ENCODE peak calls at places on chromosome 6, in eight cellular contexts. U is CD8-positive, alpha-beta T cell; V is right lobe of liver; F is body of pancreas; I is iPS DF 6.9; N is colonic mucosa; Z is HCT116; K is ovary. C is an unnamed sample. For H3K9me3 and H3K4me1, the result is how much of the 10 kb centered on the place peaks cover.

GRCh38 chr6:153208706-153209105 is 77.6 kb upstream of the RGS17 start:
- DNase-seq in N (no peak), V (no peak), Z (no peak), I (no peak), K (no peak), F (no peak), U (no peak), C (no peak)

GRCh38 chr6:157464653-157465535 is 83.9 kb downstream of the ZDHHC14 start:
- DNase-seq in K (no peak), Z (no peak), U (no peak), F (no peak), N (no peak), I (no peak), V (no peak), C (no peak)

GRCh38 chr6:163398104-163398503 is 16.4 kb upstream of the QKI start:
- DNase-seq in Z (no peak), K (no peak), F (no peak), U (no peak), V (no peak), N (no peak), I (no peak), C (no peak)

GRCh38 chr6:26501482-26501986 is 1.4 kb downstream of the BTN1A1 start:
- DNase-seq in F (peak), N (no peak), K (no peak), V (peak), U (peak), I (no peak), Z (no peak), C (no peak)

GRCh38 chr6:5782783-5783567 is 223.8 kb downstream of the NRN1 start:
- DNase-seq in N (peak), Z (no peak), K (no peak), I (no peak), F (peak), U (no peak), V (no peak), C (no peak)

GRCh38 chr6:133240511-133241087 is 558 bp upstream of the EYA4 start:
- DNase-seq in F (no peak), V (no peak), N (no peak), U (no peak), K (no peak), I (no peak), Z (no peak), C (no peak)

GRCh38 chr6:16102208-16102607 is 26.7 kb upstream of the MYLIP start:
- DNase-seq in U (no peak), V (no peak), Z (no peak), F (peak), I (no peak), N (no peak), K (no peak), C (no peak)

GRCh38 chr6:122696853-122697252 is 82.7 kb upstream of the FABP7 start:
- DNase-seq in V (no peak), U (no peak), K (no peak), Z (peak), F (no peak), N (no peak), I (no peak), C (no peak)

GRCh38 chr6:103183831-103184411 is 1675.8 kb downstream of the HACE1 start:
- DNase-seq in V (no peak), K (no peak), N (no peak), Z (no peak), U (no peak), I (no peak), F (no peak), C (no peak)

GRCh38 chr6:1767481-1768246 is 157.9 kb downstream of the FOXC1 start:
- DNase-seq in Z (no peak), N (no peak), I (no peak), U (no peak), V (no peak), F (no peak), K (no peak), C (no peak)

GRCh38 chr6:37303891-37304503 is 46.1 kb upstream of the TMEM217 start:
- DNase-seq in I (no peak), U (no peak), K (no peak), Z (peak), V (no peak), N (no peak), F (no peak), C (no peak)

GRCh38 chr6:42942444-42942843 is 13.2 kb downstream of the CNPY3 start:
- DNase-seq in F (no peak), K (no peak), I (no peak), N (no peak), Z (no peak), V (no peak), U (no peak), C (no peak)

GRCh38 chr6:155316419-155316818 is 2.1 kb upstream of the TFB1M start:
- DNase-seq in K (no peak), Z (no peak), V (no peak), U (no peak), N (no peak), I (no peak), F (no peak), C (no peak)

GRCh38 chr6:155317186-155317585 is 2.9 kb upstream of the TFB1M start:
- DNase-seq in U (no peak), V (no peak), K (no peak), I (no peak), Z (no peak), N (no peak), F (no peak), C (no peak)

GRCh38 chr6:155314773-155315515 is 660 bp upstream of the TFB1M start:
- DNase-seq in N (no peak), K (peak), U (no peak), Z (peak), I (no peak), F (peak), V (peak), C (no peak)

GRCh38 chr6:155314092-155314772 is at the start of gene TFB1M:
- DNase-seq in N (peak), V (peak), K (peak), I (peak), Z (peak), F (peak), U (peak), C (peak)

DNA sequence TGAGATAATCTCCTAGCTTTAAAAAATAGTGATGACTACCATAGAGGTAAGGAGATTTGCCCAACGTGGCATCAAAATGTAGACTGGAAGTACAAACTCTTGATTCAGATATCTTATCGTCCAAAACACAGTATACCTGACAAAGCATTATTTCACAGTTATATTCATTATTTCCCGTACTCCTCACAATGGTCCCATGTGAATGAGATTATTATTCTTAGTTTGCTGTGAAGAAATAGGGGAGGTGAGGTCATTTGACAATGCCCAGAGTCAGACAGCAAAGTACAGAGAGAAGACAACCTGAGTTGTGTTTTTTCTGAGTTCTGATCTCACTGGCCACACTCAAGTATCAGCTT is 1.2 kb upstream of the TFB1M start:
- DNase-seq in N (no peak), F (no peak), V (no peak), K (no peak), U (no peak), I (no peak), Z (no peak), C (no peak)
- H3K4me3 ChIP-seq in N (peak), F (no peak), V (peak), K (peak), U (no peak), I (no peak), Z (peak), C (no peak)

DNA sequence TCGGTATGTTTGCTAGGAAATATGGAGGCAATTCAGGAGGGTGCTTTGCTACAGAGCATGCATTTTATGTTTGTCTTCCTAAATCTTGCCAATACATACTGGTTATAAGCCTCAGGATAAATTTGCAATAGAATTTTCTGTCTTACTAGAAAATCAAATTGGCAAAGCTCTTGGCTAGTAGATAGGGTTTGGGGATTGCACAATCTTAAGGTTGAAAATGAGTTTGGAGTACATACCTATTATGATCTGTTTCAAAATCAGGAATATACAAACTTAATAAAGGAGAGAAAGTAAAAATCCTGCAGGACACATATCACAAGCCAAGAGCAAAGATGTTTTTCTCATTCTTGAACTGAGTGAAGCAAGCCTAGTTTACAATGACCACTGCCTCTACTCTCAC is 751.2 kb downstream of the HDGFL1 start:
- DNase-seq in N (no peak), I (no peak), F (no peak), K (no peak), Z (no peak), V (no peak), U (no peak), C (no peak)
- H3K9me3 ChIP-seq in N (under half), I (under half), F (under half), K (under half), Z (under half), V (under half), U (under half), C (under half)

GRCh38 chr6:164897523-164898094 is 411.8 kb downstream of the C6orf118 start:
- DNase-seq in F (no peak), N (no peak), V (no peak), I (peak), K (no peak), Z (no peak), U (no peak), C (no peak)
- H3K4me1 ChIP-seq in F (under half), N (under half), V (under half), I (under half), K (under half), Z (under half), U (under half), C (under half)

DNA sequence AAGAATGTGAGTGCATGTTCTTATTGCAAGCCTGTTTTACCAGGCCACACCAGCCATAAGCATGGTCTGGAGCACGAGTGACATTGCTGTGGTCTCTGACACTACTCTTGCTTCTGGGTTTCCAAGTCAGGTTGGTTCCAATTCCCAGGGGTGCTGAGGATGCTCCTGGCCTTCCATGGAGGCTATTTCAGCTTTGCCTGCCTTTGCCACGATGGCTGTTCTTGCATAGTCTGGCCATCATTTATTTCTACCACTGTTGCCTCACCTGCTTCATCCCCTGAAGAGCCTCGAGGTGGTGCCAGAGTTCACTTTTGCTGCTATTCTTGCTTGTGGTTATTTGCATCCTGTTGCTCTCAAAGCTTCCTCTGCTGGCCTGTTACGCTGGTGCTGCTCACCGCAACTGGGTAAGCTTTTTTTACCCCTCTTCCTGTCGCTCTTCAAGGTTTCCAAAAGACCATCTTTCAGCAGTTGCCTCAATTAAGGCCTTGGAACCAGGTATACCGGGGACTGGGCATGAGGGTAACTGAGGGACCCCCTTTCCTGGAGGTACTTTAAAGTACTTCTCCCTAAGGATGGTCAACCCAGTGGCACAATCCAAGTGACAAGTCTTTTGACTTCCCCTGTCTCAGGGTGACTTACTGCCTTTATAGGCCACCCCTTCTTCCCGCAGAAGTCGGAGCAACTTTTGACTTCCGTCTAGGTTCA is 64.5 kb downstream of the AKAP7 start:
- DNase-seq in N (peak), F (peak), I (no peak), V (peak), U (peak), K (no peak), Z (peak), C (no peak)
- H3K4me3 ChIP-seq in N (no peak), F (no peak), I (no peak), V (no peak), U (peak), K (no peak), Z (no peak), C (no peak)